ENCODE peak calls at places on chromosome 2, in nine cellular contexts. One of them, this sample, is unnamed.

GRCh38 chr2:121969155-121969554 is 213.7 kb downstream of the TSN start:
- DNase-seq in endothelial cell of umbilical vein: peak
- DNase-seq in epithelial cell of esophagus: no peak
- DNase-seq in astrocyte of the spinal cord: no peak
- DNase-seq in neural crest cell: no peak
- DNase-seq in endothelial cell: no peak
- DNase-seq in lower leg skin: peak
- DNase-seq in GM06990: no peak
- DNase-seq in A549: no peak
- DNase-seq in this sample: no peak

GRCh38 chr2:160253440-160254296 is 53.6 kb upstream of the ITGB6 start:
- DNase-seq in endothelial cell: no peak
- DNase-seq in epithelial cell of esophagus: peak
- DNase-seq in A549: peak
- DNase-seq in endothelial cell of umbilical vein: no peak
- DNase-seq in neural crest cell: no peak
- DNase-seq in GM06990: no peak
- DNase-seq in astrocyte of the spinal cord: peak
- DNase-seq in lower leg skin: no peak
- DNase-seq in this sample: no peak

GRCh38 chr2:206955253-206955652 is 15.9 kb downstream of the CPO start:
- DNase-seq in epithelial cell of esophagus: peak
- DNase-seq in GM06990: no peak
- DNase-seq in endothelial cell: no peak
- DNase-seq in neural crest cell: no peak
- DNase-seq in lower leg skin: no peak
- DNase-seq in endothelial cell of umbilical vein: no peak
- DNase-seq in A549: no peak
- DNase-seq in astrocyte of the spinal cord: no peak
- DNase-seq in this sample: no peak

GRCh38 chr2:16828044-16828827 is 162.6 kb upstream of the CYRIA start:
- DNase-seq in epithelial cell of esophagus: no peak
- DNase-seq in lower leg skin: no peak
- DNase-seq in astrocyte of the spinal cord: no peak
- DNase-seq in endothelial cell: no peak
- DNase-seq in neural crest cell: no peak
- DNase-seq in A549: no peak
- DNase-seq in endothelial cell of umbilical vein: no peak
- DNase-seq in GM06990: no peak
- DNase-seq in this sample: no peak

GRCh38 chr2:226079677-226080076 is 680.2 kb downstream of the NYAP2 start:
- DNase-seq in astrocyte of the spinal cord: peak
- DNase-seq in endothelial cell: no peak
- DNase-seq in epithelial cell of esophagus: peak
- DNase-seq in neural crest cell: no peak
- DNase-seq in GM06990: no peak
- DNase-seq in lower leg skin: no peak
- DNase-seq in endothelial cell of umbilical vein: no peak
- DNase-seq in A549: no peak
- DNase-seq in this sample: no peak

GRCh38 chr2:200367155-200367554 is 60.7 kb downstream of the SPATS2L start:
- DNase-seq in neural crest cell: peak
- DNase-seq in GM06990: no peak
- DNase-seq in astrocyte of the spinal cord: no peak
- DNase-seq in epithelial cell of esophagus: no peak
- DNase-seq in lower leg skin: no peak
- DNase-seq in endothelial cell: no peak
- DNase-seq in endothelial cell of umbilical vein: peak
- DNase-seq in A549: no peak
- DNase-seq in this sample: no peak

GRCh38 chr2:3288455-3289163 is 89.0 kb downstream of the EIPR1 start:
- DNase-seq in epithelial cell of esophagus: no peak
- DNase-seq in A549: no peak
- DNase-seq in lower leg skin: no peak
- DNase-seq in astrocyte of the spinal cord: no peak
- DNase-seq in endothelial cell of umbilical vein: no peak
- DNase-seq in endothelial cell: no peak
- DNase-seq in neural crest cell: no peak
- DNase-seq in GM06990: no peak
- DNase-seq in this sample: no peak

GRCh38 chr2:128406629-128407252 is 88.1 kb upstream of the HS6ST1 start:
- DNase-seq in epithelial cell of esophagus: no peak
- DNase-seq in endothelial cell of umbilical vein: no peak
- DNase-seq in A549: no peak
- DNase-seq in neural crest cell: no peak
- DNase-seq in astrocyte of the spinal cord: no peak
- DNase-seq in lower leg skin: peak
- DNase-seq in GM06990: no peak
- DNase-seq in endothelial cell: no peak
- DNase-seq in this sample: no peak

GRCh38 chr2:196238836-196239380 is 67.5 kb upstream of the STK17B start:
- DNase-seq in endothelial cell of umbilical vein: no peak
- DNase-seq in GM06990: no peak
- DNase-seq in lower leg skin: no peak
- DNase-seq in neural crest cell: no peak
- DNase-seq in epithelial cell of esophagus: no peak
- DNase-seq in astrocyte of the spinal cord: no peak
- DNase-seq in endothelial cell: no peak
- DNase-seq in A549: no peak
- DNase-seq in this sample: no peak

GRCh38 chr2:221817052-221817451 is 244.9 kb upstream of the EPHA4 start:
- DNase-seq in neural crest cell: no peak
- DNase-seq in endothelial cell: no peak
- DNase-seq in lower leg skin: no peak
- DNase-seq in A549: no peak
- DNase-seq in GM06990: no peak
- DNase-seq in astrocyte of the spinal cord: peak
- DNase-seq in epithelial cell of esophagus: peak
- DNase-seq in endothelial cell of umbilical vein: no peak
- DNase-seq in this sample: no peak

GRCh38 chr2:135002836-135003235 is 44.4 kb downstream of the MAP3K19 start:
- DNase-seq in GM06990: no peak
- DNase-seq in neural crest cell: no peak
- DNase-seq in A549: no peak
- DNase-seq in endothelial cell of umbilical vein: no peak
- DNase-seq in astrocyte of the spinal cord: no peak
- DNase-seq in endothelial cell: no peak
- DNase-seq in epithelial cell of esophagus: no peak
- DNase-seq in lower leg skin: no peak
- DNase-seq in this sample: no peak

GRCh38 chr2:120109186-120110061 is 96.5 kb downstream of the EPB41L5 start:
- DNase-seq in endothelial cell: no peak
- DNase-seq in lower leg skin: no peak
- DNase-seq in endothelial cell of umbilical vein: peak
- DNase-seq in epithelial cell of esophagus: peak
- DNase-seq in GM06990: peak
- DNase-seq in neural crest cell: no peak
- DNase-seq in A549: peak
- DNase-seq in astrocyte of the spinal cord: peak
- DNase-seq in this sample: no peak

GRCh38 chr2:28423856-28424605 is 31.4 kb downstream of the FOSL2 start:
- DNase-seq in lower leg skin: no peak
- DNase-seq in astrocyte of the spinal cord: peak
- DNase-seq in neural crest cell: no peak
- DNase-seq in GM06990: no peak
- DNase-seq in A549: no peak
- DNase-seq in endothelial cell: no peak
- DNase-seq in epithelial cell of esophagus: no peak
- DNase-seq in endothelial cell of umbilical vein: no peak
- DNase-seq in this sample: no peak

GRCh38 chr2:160205511-160205910 is 5.4 kb upstream of the ITGB6 start:
- DNase-seq in A549: peak
- DNase-seq in epithelial cell of esophagus: peak
- DNase-seq in endothelial cell of umbilical vein: peak
- DNase-seq in GM06990: no peak
- DNase-seq in endothelial cell: no peak
- DNase-seq in lower leg skin: peak
- DNase-seq in neural crest cell: no peak
- DNase-seq in astrocyte of the spinal cord: peak
- DNase-seq in this sample: no peak

GRCh38 chr2:238439093-238439849 is 12.5 kb downstream of the ASB1 start:
- DNase-seq in GM06990: no peak
- DNase-seq in neural crest cell: no peak
- DNase-seq in epithelial cell of esophagus: peak
- DNase-seq in endothelial cell: no peak
- DNase-seq in lower leg skin: no peak
- DNase-seq in A549: peak
- DNase-seq in astrocyte of the spinal cord: peak
- DNase-seq in endothelial cell of umbilical vein: peak
- DNase-seq in this sample: no peak

GRCh38 chr2:11419781-11420180 is 46.2 kb downstream of the E2F6 start:
- DNase-seq in endothelial cell: no peak
- DNase-seq in neural crest cell: no peak
- DNase-seq in endothelial cell of umbilical vein: no peak
- DNase-seq in lower leg skin: no peak
- DNase-seq in GM06990: no peak
- DNase-seq in epithelial cell of esophagus: no peak
- DNase-seq in A549: no peak
- DNase-seq in astrocyte of the spinal cord: no peak
- DNase-seq in this sample: no peak

GRCh38 chr2:11416191-11416590 is 49.8 kb downstream of the E2F6 start:
- DNase-seq in lower leg skin: no peak
- DNase-seq in A549: no peak
- DNase-seq in neural crest cell: no peak
- DNase-seq in GM06990: no peak
- DNase-seq in endothelial cell: no peak
- DNase-seq in epithelial cell of esophagus: no peak
- DNase-seq in endothelial cell of umbilical vein: no peak
- DNase-seq in astrocyte of the spinal cord: no peak
- DNase-seq in this sample: peak

GRCh38 chr2:11420190-11420589 is 45.8 kb downstream of the E2F6 start:
- DNase-seq in neural crest cell: no peak
- DNase-seq in lower leg skin: no peak
- DNase-seq in endothelial cell: no peak
- DNase-seq in epithelial cell of esophagus: no peak
- DNase-seq in GM06990: no peak
- DNase-seq in astrocyte of the spinal cord: no peak
- DNase-seq in endothelial cell of umbilical vein: no peak
- DNase-seq in A549: no peak
- DNase-seq in this sample: no peak

GRCh38 chr2:11416931-11417330 is 49.0 kb downstream of the E2F6 start:
- DNase-seq in A549: no peak
- DNase-seq in neural crest cell: no peak
- DNase-seq in epithelial cell of esophagus: no peak
- DNase-seq in lower leg skin: no peak
- DNase-seq in astrocyte of the spinal cord: no peak
- DNase-seq in endothelial cell of umbilical vein: no peak
- DNase-seq in GM06990: no peak
- DNase-seq in endothelial cell: no peak
- DNase-seq in this sample: no peak

DNA sequence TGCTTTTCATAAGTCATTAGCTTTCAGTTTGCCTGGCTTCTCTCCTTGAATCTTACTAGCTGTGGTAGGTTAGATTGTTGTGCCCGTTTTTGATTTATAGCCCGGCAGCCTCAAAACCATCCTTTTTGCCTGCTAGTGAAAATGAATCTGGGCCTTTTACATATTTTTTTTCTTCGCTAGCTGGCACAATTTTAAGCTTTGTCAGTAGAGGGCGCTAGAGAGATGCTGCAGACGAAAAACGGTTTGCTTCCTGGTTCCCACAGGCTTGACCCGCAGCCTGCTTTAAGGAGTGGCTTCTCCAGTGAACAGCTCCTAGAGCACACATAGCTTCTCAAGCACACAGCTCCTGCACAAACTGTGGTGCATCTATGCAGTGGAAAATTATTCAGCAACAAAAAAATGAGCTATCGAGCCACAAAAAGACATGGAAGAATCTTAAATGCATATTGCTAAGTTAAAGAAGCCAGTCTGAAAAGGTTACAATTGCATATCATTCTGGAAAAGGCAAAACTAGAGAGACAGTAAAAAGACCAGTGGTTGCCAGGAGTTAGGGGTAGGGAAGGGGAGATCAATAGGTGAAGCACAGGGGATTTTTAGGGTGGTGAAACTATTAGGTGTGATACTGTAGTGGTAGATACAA is 47.9 kb downstream of the E2F6 start:
- DNase-seq in astrocyte of the spinal cord: no peak
- DNase-seq in endothelial cell: peak
- DNase-seq in A549: peak
- DNase-seq in epithelial cell of esophagus: peak
- DNase-seq in lower leg skin: no peak
- DNase-seq in endothelial cell of umbilical vein: no peak
- DNase-seq in GM06990: no peak
- DNase-seq in neural crest cell: no peak
- DNase-seq in this sample: no peak
- TF ChIP-seq CTCF in astrocyte of the spinal cord: peak
- TF ChIP-seq CTCF in endothelial cell: peak
- TF ChIP-seq CTCF in A549: peak
- TF ChIP-seq CTCF in epithelial cell of esophagus: peak
- TF ChIP-seq CTCF in lower leg skin: no peak
- TF ChIP-seq CTCF in endothelial cell of umbilical vein: peak
- TF ChIP-seq CTCF in GM06990: peak
- TF ChIP-seq CTCF in neural crest cell: peak
- TF ChIP-seq CTCF in this sample: peak

DNA sequence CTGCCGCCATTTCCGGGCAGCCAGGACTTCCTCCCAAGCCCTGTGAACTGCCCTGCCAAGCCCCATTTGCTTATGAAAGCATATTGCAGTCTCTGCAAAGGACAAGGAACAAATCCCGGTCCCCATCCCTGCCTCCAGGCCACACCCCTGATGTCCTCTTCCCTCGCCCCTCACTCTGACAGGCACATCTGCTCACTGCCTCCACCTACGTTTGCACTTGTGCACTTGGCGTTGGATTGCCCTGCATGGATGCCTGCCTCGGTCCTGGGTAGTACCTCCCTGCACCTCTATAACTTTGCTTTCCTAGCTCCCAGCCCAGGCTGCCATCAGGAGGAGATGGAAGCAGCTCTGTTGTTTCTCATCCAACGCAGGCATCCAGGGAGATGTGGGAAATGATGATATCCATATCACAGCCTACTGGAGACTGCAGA is 19.6 kb upstream of the RPL31 start:
- DNase-seq in astrocyte of the spinal cord: no peak
- DNase-seq in endothelial cell of umbilical vein: no peak
- DNase-seq in epithelial cell of esophagus: no peak
- DNase-seq in endothelial cell: no peak
- DNase-seq in A549: no peak
- DNase-seq in lower leg skin: no peak
- DNase-seq in GM06990: no peak
- DNase-seq in neural crest cell: no peak
- DNase-seq in this sample: no peak
- TF ChIP-seq CTCF in astrocyte of the spinal cord: no peak
- TF ChIP-seq CTCF in endothelial cell of umbilical vein: no peak
- TF ChIP-seq CTCF in epithelial cell of esophagus: no peak
- TF ChIP-seq CTCF in endothelial cell: no peak
- TF ChIP-seq CTCF in A549: no peak
- TF ChIP-seq CTCF in lower leg skin: no peak
- TF ChIP-seq CTCF in GM06990: no peak
- TF ChIP-seq CTCF in neural crest cell: no peak
- TF ChIP-seq CTCF in this sample: no peak

GRCh38 chr2:74461187-74462053 is 3.2 kb downstream of the WBP1 start:
- DNase-seq in A549: no peak
- DNase-seq in GM06990: no peak
- DNase-seq in endothelial cell: peak
- DNase-seq in neural crest cell: no peak
- DNase-seq in epithelial cell of esophagus: no peak
- DNase-seq in astrocyte of the spinal cord: no peak
- DNase-seq in lower leg skin: no peak
- DNase-seq in endothelial cell of umbilical vein: no peak
- DNase-seq in this sample: no peak
- TF ChIP-seq CTCF in A549: peak
- TF ChIP-seq CTCF in GM06990: peak
- TF ChIP-seq CTCF in endothelial cell: no peak
- TF ChIP-seq CTCF in neural crest cell: no peak
- TF ChIP-seq CTCF in epithelial cell of esophagus: peak
- TF ChIP-seq CTCF in astrocyte of the spinal cord: no peak
- TF ChIP-seq CTCF in lower leg skin: no peak
- TF ChIP-seq CTCF in endothelial cell of umbilical vein: no peak
- TF ChIP-seq CTCF in this sample: peak

GRCh38 chr2:62775367-62775668 is 69.8 kb downstream of the EHBP1 start:
- DNase-seq in GM06990: no peak
- DNase-seq in neural crest cell: no peak
- DNase-seq in A549: no peak
- DNase-seq in endothelial cell of umbilical vein: no peak
- DNase-seq in epithelial cell of esophagus: no peak
- DNase-seq in lower leg skin: no peak
- DNase-seq in endothelial cell: no peak
- DNase-seq in astrocyte of the spinal cord: no peak
- DNase-seq in this sample: no peak
- TF ChIP-seq CTCF in GM06990: no peak
- TF ChIP-seq CTCF in neural crest cell: peak
- TF ChIP-seq CTCF in A549: no peak
- TF ChIP-seq CTCF in endothelial cell of umbilical vein: no peak
- TF ChIP-seq CTCF in epithelial cell of esophagus: no peak
- TF ChIP-seq CTCF in lower leg skin: no peak
- TF ChIP-seq CTCF in endothelial cell: peak
- TF ChIP-seq CTCF in astrocyte of the spinal cord: no peak
- TF ChIP-seq CTCF in this sample: no peak